ENCODE peak calls at places on chromosome 10, in five cellular contexts. W, A, I, R and Z are unnamed samples.

GRCh38 chr10:32985341-32985764 is 27.3 kb upstream of the ITGB1 start:
- DNase-seq in R (no peak), I (no peak), A (no peak), W (no peak), Z (no peak)

GRCh38 chr10:108203905-108204527 is 1039.5 kb upstream of the SORCS1 start:
- DNase-seq in R (no peak), I (peak), W (no peak), A (no peak), Z (no peak)

GRCh38 chr10:104641150-104642000 is at the start of gene SORCS3:
- DNase-seq in A (no peak), R (no peak), W (no peak), I (no peak), Z (no peak)

GRCh38 chr10:62744136-62744535 is 60.4 kb upstream of the ADO start:
- DNase-seq in A (no peak), I (no peak), W (no peak), R (peak), Z (no peak)

GRCh38 chr10:86229378-86229777 is 137.2 kb downstream of the GRID1 start:
- DNase-seq in A (no peak), W (no peak), R (no peak), I (no peak), Z (no peak)

GRCh38 chr10:92014620-92015019 is 91.0 kb downstream of the BTAF1 start:
- DNase-seq in I (no peak), W (no peak), R (no peak), A (no peak), Z (no peak)

GRCh38 chr10:84845628-84846261 is 517.4 kb downstream of the CCSER2 start:
- DNase-seq in A (peak), R (no peak), I (no peak), W (no peak), Z (no peak)

GRCh38 chr10:91635401-91636400 is 2.8 kb upstream of the PPP1R3C start:
- DNase-seq in R (peak), A (peak), W (peak), I (peak), Z (no peak)

GRCh38 chr10:122224159-122224558 is 46.9 kb upstream of the BTBD16 start:
- DNase-seq in W (no peak), R (no peak), A (no peak), I (no peak), Z (no peak)

GRCh38 chr10:88347022-88347421 is 236.1 kb downstream of the RNLS start:
- DNase-seq in I (no peak), A (no peak), R (no peak), W (no peak), Z (no peak)

GRCh38 chr10:99765672-99766071 is 16.8 kb upstream of the ABCC2 start:
- DNase-seq in W (no peak), A (no peak), R (no peak), I (no peak), Z (no peak)

GRCh38 chr10:78196964-78197363 is 163.3 kb downstream of the RPS24 start:
- DNase-seq in A (no peak), W (no peak), I (no peak), R (peak), Z (peak)

GRCh38 chr10:78624791-78625190 is 444.0 kb upstream of the ZMIZ1 start:
- DNase-seq in R (no peak), A (no peak), W (no peak), I (no peak), Z (no peak)

GRCh38 chr10:22765660-22766547 is 51.5 kb upstream of the PIP4K2A start:
- DNase-seq in A (no peak), I (no peak), W (no peak), R (no peak), Z (no peak)

GRCh38 chr10:4981722-4982471 is 18.7 kb downstream of the AKR1C1 start:
- DNase-seq in A (peak), I (peak), R (no peak), W (no peak), Z (no peak)

GRCh38 chr10:42979730-42980467 is 97.0 kb upstream of the RET start:
- DNase-seq in W (no peak), I (peak), A (no peak), R (no peak), Z (no peak)

GRCh38 chr10:77120697-77121096 is 516.9 kb downstream of the KCNMA1 start:
- DNase-seq in R (no peak), I (no peak), A (no peak), W (no peak), Z (no peak)

GRCh38 chr10:103757531-103758293 is 97.7 kb downstream of the SH3PXD2A start:
- DNase-seq in R (peak), W (peak), A (peak), I (peak), Z (peak)

GRCh38 chr10:12539350-12540164 is 190.2 kb downstream of the CAMK1D start:
- DNase-seq in A (peak), I (no peak), R (no peak), W (peak), Z (no peak)

GRCh38 chr10:84214612-84215235 is 10.6 kb downstream of the LRIT2 start:
- DNase-seq in A (no peak), R (no peak), I (no peak), W (no peak), Z (no peak)

GRCh38 chr10:10056958-10057357 is 960.7 kb upstream of the CELF2 start:
- DNase-seq in R (peak), A (no peak), W (no peak), I (no peak), Z (no peak)

GRCh38 chr10:90352288-90352687 is 505.6 kb downstream of the HTR7 start:
- DNase-seq in R (peak), I (no peak), W (no peak), A (no peak), Z (no peak)

GRCh38 chr10:58531084-58531695 is 18.5 kb downstream of the BICC1 start:
- DNase-seq in A (peak), I (peak), W (peak), R (peak), Z (no peak)

GRCh38 chr10:69253171-69253570 is 25.1 kb upstream of the HK1 start:
- DNase-seq in I (no peak), W (no peak), R (no peak), A (no peak), Z (no peak)

GRCh38 chr10:83545901-83546391 is 593.4 kb upstream of the GHITM start:
- DNase-seq in W (no peak), A (no peak), I (peak), R (no peak), Z (no peak)

GRCh38 chr10:78416031-78416800 is 382.6 kb downstream of the RPS24 start:
- DNase-seq in A (no peak), W (no peak), R (peak), I (no peak), Z (no peak)

GRCh38 chr10:96642973-96643372 is 56.2 kb upstream of the TM9SF3 start:
- DNase-seq in R (peak), W (peak), A (peak), I (peak), Z (no peak)

GRCh38 chr10:36301139-36301538 is 659.0 kb upstream of the FZD8 start:
- DNase-seq in W (no peak), R (no peak), I (no peak), A (no peak), Z (no peak)

GRCh38 chr10:81116201-81116600 is 578.5 kb downstream of the SH2D4B start:
- DNase-seq in I (no peak), W (no peak), R (no peak), A (no peak), Z (no peak)

GRCh38 chr10:110138197-110138812 is 69.1 kb upstream of the MXI1 start:
- DNase-seq in I (no peak), R (peak), A (no peak), W (no peak), Z (peak)

GRCh38 chr10:24209946-24210491 is 1.1 kb downstream of the KIAA1217 start:
- DNase-seq in I (no peak), W (no peak), R (peak), A (no peak), Z (no peak)

GRCh38 chr10:74177140-74177677 is 26.2 kb downstream of the ADK start:
- DNase-seq in A (peak), R (peak), W (no peak), I (peak), Z (no peak)

GRCh38 chr10:123474700-123475099 is 191.5 kb upstream of the GPR26 start:
- DNase-seq in I (no peak), W (no peak), A (no peak), R (no peak), Z (no peak)

GRCh38 chr10:74419491-74420466 is 268.8 kb downstream of the ADK start:
- DNase-seq in A (no peak), R (peak), I (no peak), W (no peak), Z (no peak)

GRCh38 chr10:24722131-24722675 is 1.5 kb downstream of the ARHGAP21 start:
- DNase-seq in I (no peak), W (no peak), R (no peak), A (no peak), Z (no peak)

GRCh38 chr10:35898722-35899485 is 256.8 kb upstream of the FZD8 start:
- DNase-seq in A (no peak), W (no peak), R (no peak), I (no peak), Z (no peak)

GRCh38 chr10:3271385-3272115 is 99.0 kb upstream of the PITRM1 start:
- DNase-seq in A (no peak), I (no peak), W (no peak), R (no peak), Z (no peak)

GRCh38 chr10:60954045-60954444 is 10.1 kb upstream of the RHOBTB1 start:
- DNase-seq in W (no peak), R (no peak), A (no peak), I (no peak), Z (no peak)

DNA sequence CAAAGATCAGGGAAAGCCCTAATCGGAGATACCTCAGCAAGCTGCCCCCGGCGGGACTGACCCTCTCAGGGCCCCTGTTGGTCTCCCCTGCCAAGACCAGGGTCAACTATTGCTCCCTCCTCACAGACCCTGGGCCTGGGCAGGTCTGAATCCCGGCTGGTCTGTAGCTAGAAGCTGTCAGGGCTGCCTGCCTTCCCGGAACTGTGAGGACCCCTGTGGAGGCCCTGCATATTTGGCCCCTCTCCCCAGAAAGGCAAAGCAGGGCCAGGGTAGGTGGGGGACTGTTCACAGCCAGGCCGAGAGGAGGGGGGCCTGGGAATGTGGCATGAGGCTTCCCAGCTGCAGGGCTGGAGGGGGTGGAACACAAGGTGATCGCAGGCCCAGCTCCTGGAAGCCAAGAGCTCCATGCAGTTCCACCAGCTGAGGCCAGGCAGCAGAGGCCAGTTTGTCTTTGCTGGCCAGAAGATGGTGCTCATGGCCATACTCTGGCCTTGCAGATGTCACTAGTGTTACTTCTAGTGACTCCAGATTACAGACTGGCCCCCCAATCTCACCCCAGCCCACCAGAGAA is 24.1 kb downstream of the TBATA start:
- DNase-seq in I (no peak), A (no peak), W (no peak), R (peak), Z (no peak)
- TF ChIP-seq CTCF in I (no peak), A (no peak), W (no peak), R (peak), Z (peak)

GRCh38 chr10:45439873-45440272 is 65.9 kb downstream of the ALOX5 start:
- DNase-seq in I (no peak), A (no peak), W (no peak), R (no peak), Z (no peak)
- H3K27ac ChIP-seq in I (no peak), A (no peak), W (no peak), R (no peak), Z (no peak)

DNA sequence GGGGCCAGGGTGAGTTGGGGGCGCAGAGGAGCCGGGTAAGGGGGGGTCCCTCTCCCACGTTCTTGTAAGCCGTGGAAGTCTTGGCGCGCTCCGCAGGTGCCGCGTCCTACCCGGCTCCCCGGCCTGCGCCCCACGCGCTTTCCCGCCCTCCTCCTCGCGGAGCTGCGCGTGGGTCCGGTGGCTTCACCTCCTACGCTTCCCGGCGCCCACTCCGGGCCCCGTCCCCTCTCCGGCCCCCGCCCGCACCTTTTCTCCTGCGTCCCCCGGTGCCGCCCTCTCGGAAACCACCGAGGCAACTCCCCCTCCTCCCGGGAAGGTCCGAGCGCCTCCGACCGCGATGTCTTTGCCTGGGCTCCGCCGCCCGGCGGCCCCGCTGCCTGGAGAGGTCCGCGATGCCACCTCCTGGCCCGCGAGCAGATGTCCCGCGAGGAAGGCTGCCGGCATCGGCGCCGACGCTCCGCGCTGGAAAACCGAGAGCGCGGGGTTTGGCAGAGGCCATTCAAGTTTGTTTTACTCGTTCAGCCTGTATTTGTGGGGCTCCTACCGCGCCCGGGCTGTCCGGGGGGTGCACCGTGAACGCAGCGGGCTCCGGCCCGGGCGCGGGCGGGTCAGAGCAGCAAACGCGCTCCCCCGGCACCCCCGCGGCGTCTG is 2.4 kb upstream of the NKX6-2 start:
- DNase-seq in R (no peak), W (no peak), I (no peak), A (no peak), Z (no peak)
- TF ChIP-seq CTCF in R (peak), W (no peak), I (no peak), A (peak), Z (peak)

GRCh38 chr10:125012851-125013528 is 71.1 kb downstream of the ZRANB1 start:
- DNase-seq in W (no peak), R (no peak), I (no peak), A (no peak), Z (no peak)

GRCh38 chr10:125014984-125015944 is 73.3 kb downstream of the ZRANB1 start:
- DNase-seq in I (no peak), A (no peak), R (no peak), W (peak), Z (no peak)

GRCh38 chr10:125016123-125016522 is 74.2 kb downstream of the ZRANB1 start:
- DNase-seq in R (no peak), W (peak), I (no peak), A (no peak), Z (no peak)

GRCh38 chr10:125013529-125013872 is 71.6 kb downstream of the ZRANB1 start:
- DNase-seq in I (no peak), A (no peak), R (no peak), W (no peak), Z (no peak)

DNA sequence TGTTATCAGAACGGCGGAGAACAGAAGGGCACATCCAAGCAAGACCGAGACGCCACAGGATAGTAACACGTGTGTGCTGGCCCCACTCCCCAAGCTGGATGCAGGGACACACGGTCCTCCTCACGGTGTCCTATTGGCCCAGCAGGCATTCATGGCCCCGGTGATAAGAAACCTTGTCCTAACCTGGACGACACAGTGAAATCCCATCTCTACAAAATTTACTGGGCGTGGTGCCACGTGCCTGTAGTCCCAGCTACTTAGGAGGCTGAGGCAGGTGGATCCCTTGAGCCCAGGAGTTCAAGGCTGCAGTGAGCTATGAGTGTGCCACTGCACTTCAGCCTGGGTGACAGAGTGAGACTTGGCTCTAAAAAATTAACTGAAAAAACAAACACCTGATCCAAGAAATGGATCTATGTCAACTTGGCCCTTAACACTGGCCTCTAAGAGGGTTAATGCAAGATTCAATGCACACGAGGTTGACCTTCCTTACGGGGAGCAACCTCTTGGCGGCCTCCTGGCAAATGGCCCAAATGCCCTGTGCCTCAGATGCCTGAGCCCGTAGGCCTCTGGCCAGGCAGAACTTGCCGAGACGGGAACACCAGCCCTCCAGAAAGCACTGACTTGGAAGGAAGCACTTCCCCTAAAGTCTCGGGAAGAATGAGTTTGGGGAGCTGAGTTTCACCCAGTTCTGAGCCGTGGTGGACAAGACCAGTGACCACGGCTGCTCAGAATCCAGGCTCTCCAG is 72.3 kb downstream of the ZRANB1 start:
- DNase-seq in W (no peak), R (no peak), I (no peak), A (peak), Z (no peak)
- H3K27ac ChIP-seq in W (peak), R (no peak), I (no peak), A (peak), Z (no peak)

GRCh38 chr10:17178006-17178405 is 23.5 kb downstream of the TRDMT1 start:
- DNase-seq in A (no peak), R (no peak), I (no peak), W (no peak), Z (no peak)
- TF ChIP-seq CTCF in A (no peak), R (no peak), I (no peak), W (no peak), Z (no peak)

DNA sequence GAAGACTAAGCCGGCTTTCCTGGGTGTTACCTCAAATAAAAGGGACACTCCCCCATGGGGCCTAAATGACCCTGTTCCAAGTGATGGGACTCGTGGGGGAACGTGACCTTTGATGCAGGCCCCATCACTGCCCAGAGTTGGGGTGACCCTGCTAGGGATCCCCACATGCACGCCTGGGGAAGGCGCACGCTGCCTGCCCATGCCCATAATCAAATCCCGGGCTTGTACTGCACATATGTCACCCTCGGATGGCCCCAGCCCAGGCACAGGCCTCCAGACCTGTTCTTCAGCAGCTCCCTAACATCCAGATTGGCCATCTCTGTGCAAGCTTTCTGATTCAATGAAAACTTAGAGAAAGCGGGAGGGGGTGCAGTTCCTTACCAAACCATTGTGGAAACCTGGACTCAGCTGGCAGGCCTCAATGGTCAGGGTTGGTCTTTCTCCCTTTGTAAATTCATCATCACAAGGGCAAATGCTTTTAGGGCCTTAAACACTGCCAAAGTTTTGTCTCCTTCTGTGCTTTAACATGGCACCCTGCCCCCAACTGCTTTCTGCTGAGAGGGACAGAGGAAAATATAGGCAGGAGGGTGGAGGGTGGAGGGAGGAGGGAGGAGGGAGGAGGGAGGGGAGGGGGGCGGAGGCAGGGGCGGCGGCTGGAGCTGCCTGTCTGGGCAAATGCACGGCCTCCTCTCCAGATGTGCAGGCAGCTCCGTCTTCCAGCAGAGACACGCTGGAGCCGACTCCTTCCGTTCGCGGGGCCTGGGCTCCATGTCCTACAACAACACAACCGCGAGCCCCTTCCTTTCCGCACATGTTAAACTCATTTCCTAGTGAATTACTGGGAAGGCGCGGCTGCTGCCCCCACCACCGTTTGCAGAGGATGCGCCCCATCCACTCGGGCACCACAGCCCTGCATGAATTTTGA is 14.4 kb downstream of the EBF3 start:
- DNase-seq in I (no peak), R (no peak), W (peak), A (no peak), Z (no peak)
- H3K27ac ChIP-seq in I (no peak), R (no peak), W (no peak), A (no peak), Z (no peak)

GRCh38 chr10:30883116-30883515 is 148.5 kb downstream of the ZNF438 start:
- DNase-seq in I (no peak), A (no peak), R (no peak), W (no peak), Z (no peak)
- TF ChIP-seq CTCF in I (no peak), A (no peak), R (no peak), W (no peak), Z (no peak)